ENCODE peak calls at places on chromosome 22, in eight cellular contexts. R is OCI-M1, Q is non-pigmented ciliary epithelial cell, O is IMR-90, L is AG04449, T is ureter, B is HEK293T, E is A549. A is an unnamed sample.

GRCh38 chr22:39457047-39457545 is 284 bp downstream of the MGAT3 start:
- DNase-seq in R (no peak), Q (no peak), O (no peak), L (no peak), T (no peak), B (peak; percentile 63), E (no peak), A (no peak)

GRCh38 chr22:28017859-28018258 is 98.8 kb upstream of the PITPNB start:
- DNase-seq in R (no peak), Q (no peak), O (no peak), L (no peak), T (no peak), B (no peak), E (no peak), A (no peak)

GRCh38 chr22:22593964-22594656 is 35.0 kb upstream of the PRAME start:
- DNase-seq in R (peak; percentile 86), Q (peak; percentile 10), O (peak; percentile 53), L (no peak), T (no peak), B (peak; percentile 73), E (peak; percentile 53), A (no peak)

GRCh38 chr22:30238661-30239420 is 7.7 kb downstream of the LIF start:
- DNase-seq in R (peak; percentile 29), Q (no peak), O (peak; percentile 87), L (no peak), T (no peak), B (no peak), E (peak; percentile 92), A (no peak)

GRCh38 chr22:50600967-50601668 is 525 bp downstream of the MAPK8IP2 start:
- DNase-seq in R (no peak), Q (no peak), O (no peak), L (no peak), T (no peak), B (peak; percentile 32), E (no peak), A (no peak)

GRCh38 chr22:34798605-34799004 is 267.4 kb upstream of the ISX start:
- DNase-seq in R (no peak), Q (no peak), O (no peak), L (no peak), T (no peak), B (no peak), E (no peak), A (no peak)

GRCh38 chr22:35037089-35037488 is 28.9 kb upstream of the ISX start:
- DNase-seq in R (peak; percentile 29), Q (no peak), O (no peak), L (no peak), T (no peak), B (peak; percentile 33), E (no peak), A (no peak)

GRCh38 chr22:37581534-37581933 is 1.6 kb upstream of the LGALS2 start:
- DNase-seq in R (no peak), Q (no peak), O (no peak), L (no peak), T (no peak), B (no peak), E (no peak), A (no peak)

GRCh38 chr22:24178502-24179440 is 2.5 kb upstream of the SUSD2 start:
- DNase-seq in R (peak; percentile 22), Q (no peak), O (no peak), L (no peak), T (no peak), B (peak; percentile 60), E (no peak), A (no peak)